ENCODE peak calls at places on chromosomes 7 and 10, in eight cellular contexts. O, U, L, E, D, Y, Z and N are unnamed samples.

GRCh38 chr10:128254486-128254885 is 128.3 kb upstream of the MKI67 start:
- DNase-seq in O (no peak), U (no peak), L (no peak), E (no peak), D (no peak), Y (no peak), Z (no peak), N (no peak)

GRCh38 chr7:19116121-19117080 is 1.0 kb downstream of the TWIST1 start:
- DNase-seq in O (peak; percentile 78), U (no peak), L (no peak), E (peak; percentile 63), D (no peak), Y (no peak), Z (no peak), N (peak; percentile 82)

GRCh38 chr10:62020362-62020730 is 118.8 kb downstream of the ARID5B start:
- DNase-seq in O (no peak), U (no peak), L (no peak), E (no peak), D (no peak), Y (no peak), Z (no peak), N (no peak)

GRCh38 chr7:106521541-106521940 is 139.4 kb downstream of the CCDC71L start:
- DNase-seq in O (no peak), U (no peak), L (no peak), E (no peak), D (no peak), Y (peak; percentile 74), Z (no peak), N (no peak)

GRCh38 chr10:102067091-102067916 is 2.2 kb downstream of the HPS6 start:
- DNase-seq in O (no peak), U (no peak), L (no peak), E (no peak), D (no peak), Y (no peak), Z (no peak), N (no peak)

GRCh38 chr7:142785841-142786250 is 15.1 kb downstream of the PRSS2 start:
- DNase-seq in O (no peak), U (no peak), L (no peak), E (no peak), D (no peak), Y (no peak), Z (peak; percentile 71), N (no peak)

GRCh38 chr7:121541457-121541856 is 145.3 kb upstream of the FAM3C start:
- DNase-seq in O (no peak), U (no peak), L (no peak), E (no peak), D (no peak), Y (no peak), Z (no peak), N (no peak)

GRCh38 chr10:28845009-28845682 is 167.8 kb downstream of the BAMBI start:
- DNase-seq in O (no peak), U (no peak), L (no peak), E (peak; percentile 64), D (no peak), Y (no peak), Z (no peak), N (no peak)

GRCh38 chr7:141158562-141158961 is 84.7 kb downstream of the TMEM178B start:
- DNase-seq in O (peak; percentile 78), U (no peak), L (peak; percentile 9), E (peak; percentile 98), D (peak; percentile 46), Y (peak; percentile 99), Z (no peak), N (peak; percentile 95)

GRCh38 chr7:139646566-139646965 is 123.1 kb downstream of the CLEC2L start:
- DNase-seq in O (no peak), U (peak; percentile 54), L (no peak), E (no peak), D (no peak), Y (no peak), Z (no peak), N (no peak)

GRCh38 chr10:22615819-22616499 is 98.4 kb downstream of the PIP4K2A start:
- DNase-seq in O (peak; percentile 74), U (peak; percentile 91), L (peak; percentile 61), E (peak; percentile 75), D (no peak), Y (peak; percentile 87), Z (no peak), N (no peak)

GRCh38 chr7:5666361-5666760 is 115.1 kb downstream of the RNF216 start:
- DNase-seq in O (no peak), U (no peak), L (no peak), E (no peak), D (no peak), Y (no peak), Z (no peak), N (no peak)

GRCh38 chr10:104735036-104735435 is 93.9 kb downstream of the SORCS3 start:
- DNase-seq in O (no peak), U (no peak), L (no peak), E (no peak), D (no peak), Y (no peak), Z (no peak), N (no peak)

GRCh38 chr10:15821046-15821683 is 39.1 kb downstream of the MINDY3 start:
- DNase-seq in O (no peak), U (no peak), L (no peak), E (no peak), D (no peak), Y (no peak), Z (no peak), N (no peak)

GRCh38 chr7:128270799-128271411 is 29.8 kb downstream of the LEP start:
- DNase-seq in O (no peak), U (no peak), L (no peak), E (no peak), D (no peak), Y (no peak), Z (no peak), N (peak; percentile 79)

GRCh38 chr10:46520941-46521340 is 35.5 kb downstream of the GPRIN2 start:
- DNase-seq in O (peak; percentile 85), U (no peak), L (peak; percentile 17), E (peak; percentile 66), D (no peak), Y (peak; percentile 69), Z (no peak), N (peak; percentile 86)

GRCh38 chr7:122511268-122511667 is 187.6 kb downstream of the RNF133 start:
- DNase-seq in O (no peak), U (no peak), L (no peak), E (no peak), D (no peak), Y (no peak), Z (no peak), N (no peak)